ENCODE peak calls at places on chromosomes 7 and 10, in seven cellular contexts. T is H9, Q is fibroblast of mammary gland, F is IMR-90, Y is neural progenitor cell, Z is ascending aorta, I is tibial nerve. M is an unnamed sample.
A peak's percentile ranks its signal among the peaks of the same experiment; 100 is the strongest.

GRCh38 chr7:112707655-112708054 is 82.5 kb downstream of the TMEM168 start:
- DNase-seq in Z (no peak), T (no peak), I (no peak), Y (no peak), Q (no peak), F (no peak), M (no peak)

GRCh38 chr7:82443801-82444219 is 233 bp upstream of the CACNA2D1 start:
- DNase-seq in Z (peak; percentile 90), T (peak; percentile 84), I (peak; percentile 62), Q (peak; percentile 88), Y (peak; percentile 83), F (peak; percentile 91), M (no peak)

GRCh38 chr7:44085549-44085948 is 3.2 kb upstream of the POLM start:
- DNase-seq in F (no peak), Q (no peak), Y (no peak), Z (no peak), T (no peak), I (no peak), M (no peak)

GRCh38 chr7:74269757-74270277 is 15.6 kb upstream of the RFC2 start:
- DNase-seq in Y (peak; percentile 67), F (peak; percentile 74), Z (no peak), T (peak; percentile 90), Q (peak; percentile 67), I (peak; percentile 28), M (peak; percentile 45)

GRCh38 chr10:13550813-13551212 is 22.0 kb upstream of the BEND7 start:
- DNase-seq in F (no peak), Z (no peak), Q (no peak), T (no peak), Y (no peak), I (no peak), M (no peak)

GRCh38 chr7:31744294-31744874 is 57.4 kb downstream of the PPP1R17 start:
- DNase-seq in I (peak; percentile 80), F (peak; percentile 73), T (peak; percentile 55), Z (no peak), Y (peak; percentile 80), Q (peak; percentile 75), M (peak; percentile 17)

GRCh38 chr7:79610905-79611304 is 157.4 kb upstream of the MAGI2 start:
- DNase-seq in T (no peak), F (no peak), Q (no peak), Z (no peak), Y (peak; percentile 19), I (no peak), M (no peak)

GRCh38 chr7:81300779-81301178 is 381.9 kb upstream of the SEMA3C start:
- DNase-seq in Y (no peak), Q (no peak), F (no peak), I (no peak), Z (no peak), T (no peak), M (no peak)

GRCh38 chr7:40584667-40585433 is 450.0 kb downstream of the SUGCT start:
- DNase-seq in T (no peak), Q (peak; percentile 45), I (no peak), F (peak; percentile 80), Z (no peak), Y (no peak), M (no peak)

GRCh38 chr10:59324597-59324996 is 37.8 kb downstream of the FAM13C start:
- DNase-seq in Y (no peak), I (no peak), T (no peak), Q (no peak), Z (no peak), F (peak; percentile 6), M (no peak)

GRCh38 chr10:8048281-8049008 is 6.0 kb upstream of the GATA3 start:
- DNase-seq in Y (peak; percentile 28), I (no peak), Z (no peak), Q (no peak), F (no peak), T (no peak), M (no peak)

GRCh38 chr7:68958571-68958970 is 639.7 kb upstream of the AUTS2 start:
- DNase-seq in I (no peak), Q (no peak), T (no peak), F (no peak), Z (no peak), Y (no peak), M (no peak)

GRCh38 chr10:99461230-99461629 is 30.8 kb upstream of the GOT1 start:
- DNase-seq in Z (no peak), T (no peak), Y (no peak), F (peak; percentile 79), I (no peak), Q (peak; percentile 81), M (no peak)

GRCh38 chr7:132390705-132391104 is 185.6 kb downstream of the PLXNA4 start:
- DNase-seq in I (no peak), T (no peak), F (peak; percentile 12), Y (no peak), Q (peak; percentile 25), Z (no peak), M (no peak)

GRCh38 chr7:78563186-78563585 is 764.6 kb downstream of the PHTF2 start:
- DNase-seq in I (no peak), Q (no peak), Z (no peak), Y (no peak), F (no peak), T (peak; percentile 62), M (no peak)

GRCh38 chr7:27364344-27364758 is 121.7 kb downstream of the EVX1 start:
- DNase-seq in Y (no peak), T (no peak), I (peak; percentile 72), Q (peak; percentile 94), F (peak; percentile 69), Z (peak; percentile 67), M (no peak)

GRCh38 chr7:131692131-131692960 is 135.9 kb upstream of the PODXL start:
- DNase-seq in T (peak; percentile 88), F (peak; percentile 7), I (peak; percentile 42), Y (peak; percentile 87), Q (peak; percentile 35), Z (no peak), M (no peak)

GRCh38 chr10:35140727-35141126 is 14.1 kb downstream of the CREM start:
- DNase-seq in Z (no peak), T (no peak), Y (no peak), F (no peak), Q (no peak), I (no peak), M (no peak)

GRCh38 chr7:155418941-155419755 is 38.8 kb upstream of the EN2 start:
- DNase-seq in T (no peak), F (no peak), Q (no peak), I (no peak), Y (no peak), Z (no peak), M (no peak)

GRCh38 chr10:106908225-106908624 is 256.3 kb downstream of the SORCS1 start:
- DNase-seq in Q (no peak), Z (no peak), F (no peak), T (no peak), I (no peak), Y (no peak), M (no peak)

DNA sequence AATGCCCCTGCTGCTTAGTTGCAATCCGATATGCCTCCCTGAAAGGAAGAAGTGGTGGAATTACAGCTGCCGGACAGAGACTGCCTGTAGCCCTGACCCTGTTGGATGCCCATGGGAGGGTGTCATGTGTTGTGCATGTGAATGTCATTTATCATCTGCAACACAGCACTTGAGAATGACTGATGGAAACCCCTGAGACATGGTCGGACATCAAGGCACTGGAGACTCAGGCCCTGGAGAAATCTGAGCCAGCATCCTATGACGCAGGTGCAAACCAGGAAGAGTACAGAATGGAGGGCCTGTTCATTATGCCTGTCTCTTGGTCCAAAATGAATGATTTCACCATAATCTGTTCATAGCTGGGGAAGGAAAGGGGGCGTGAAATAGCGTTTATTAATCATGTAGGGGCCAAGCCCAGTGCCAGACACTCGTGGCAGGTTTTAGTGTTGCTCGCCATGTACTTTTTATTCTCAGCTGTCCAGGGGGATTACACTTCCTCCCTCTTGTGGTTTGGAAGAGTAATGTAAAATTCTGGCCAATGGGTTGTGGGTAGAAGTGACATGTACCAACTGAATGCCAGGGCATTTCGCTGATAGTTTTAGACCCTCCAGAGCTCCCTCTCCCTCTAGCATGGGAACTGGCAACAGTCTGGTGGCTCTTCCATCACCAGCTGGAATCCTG is 23.0 kb upstream of the LEP start:
- DNase-seq in T (no peak), F (no peak), Z (peak; percentile 25), Y (no peak), I (no peak), Q (peak; percentile 48), M (no peak)
- TF ChIP-seq CTCF in T (peak; percentile 56), F (peak; percentile 6), Z (no peak), Y (peak; percentile 44), I (no peak), Q (peak; percentile 19), M (no peak)

GRCh38 chr10:119241066-119241465 is 33.7 kb downstream of the GRK5 start:
- DNase-seq in I (no peak), Z (no peak), Q (no peak), T (no peak), Y (no peak), F (no peak), M (no peak)

GRCh38 chr10:119243967-119244366 is 36.6 kb downstream of the GRK5 start:
- DNase-seq in F (no peak), Y (no peak), T (no peak), I (no peak), Q (no peak), Z (no peak), M (no peak)

GRCh38 chr10:119243478-119243877 is 36.1 kb downstream of the GRK5 start:
- DNase-seq in I (no peak), Q (peak; percentile 31), Z (no peak), F (no peak), T (no peak), Y (peak; percentile 42), M (no peak)

GRCh38 chr10:119245272-119245671 is 37.9 kb downstream of the GRK5 start:
- DNase-seq in Z (no peak), Q (no peak), I (no peak), Y (no peak), T (no peak), F (no peak), M (no peak)

GRCh38 chr10:119242191-119242590 is 34.8 kb downstream of the GRK5 start:
- DNase-seq in F (no peak), Z (no peak), I (no peak), T (peak; percentile 35), Y (no peak), Q (no peak), M (no peak)
- TF ChIP-seq CTCF in F (no peak), Z (no peak), I (no peak), T (no peak), Y (no peak), Q (no peak), M (no peak)

GRCh38 chr10:91090761-91091529 is 129.5 kb upstream of the PCGF5 start:
- DNase-seq in T (no peak), Z (peak; percentile 9), I (no peak), F (no peak), Y (no peak), Q (peak; percentile 15), M (no peak)
- TF ChIP-seq CTCF in T (no peak), Z (no peak), I (no peak), F (peak; percentile 8), Y (no peak), Q (peak; percentile 33), M (no peak)

DNA sequence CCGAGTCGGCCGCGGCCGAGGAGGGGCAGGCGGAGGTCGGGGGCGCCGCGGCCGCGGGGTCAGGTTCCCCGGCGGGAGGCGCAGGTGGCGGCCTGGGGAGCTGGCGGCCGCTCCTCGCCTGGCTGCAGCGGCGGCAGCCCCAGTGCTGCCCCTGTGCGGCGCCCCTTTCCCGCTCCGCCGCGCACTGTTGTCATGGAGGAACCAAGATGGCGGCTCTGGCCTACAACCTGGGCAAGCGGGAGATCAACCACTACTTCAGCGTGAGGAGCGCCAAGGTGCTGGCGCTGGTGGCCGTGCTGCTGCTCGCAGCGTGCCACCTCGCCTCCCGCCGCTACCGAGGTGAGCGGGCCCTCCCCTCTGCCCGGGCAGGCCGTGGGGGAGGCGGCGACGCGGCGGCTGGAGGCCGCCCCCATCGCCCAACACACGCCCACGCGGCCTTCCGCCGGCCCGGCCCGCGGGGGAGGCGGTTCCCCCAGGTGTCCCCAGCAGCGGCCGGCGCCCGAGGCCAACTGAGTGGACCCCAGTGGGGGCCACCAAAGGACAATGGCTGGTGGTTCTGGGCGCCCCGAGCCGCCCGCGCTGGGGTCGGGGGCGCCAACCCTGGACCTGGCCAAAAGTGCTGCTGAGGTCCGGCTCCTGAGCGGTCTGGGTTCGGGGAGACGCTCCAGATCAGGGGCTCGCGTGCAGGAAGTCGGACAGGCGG is 421 bp downstream of the CASD1 start:
- DNase-seq in Q (peak; percentile 53), F (peak; percentile 53), Y (peak; percentile 91), Z (peak; percentile 74), T (peak; percentile 76), I (peak; percentile 53), M (peak; percentile 64)
- TF ChIP-seq CTCF in Q (no peak), F (peak; percentile 39), Y (peak; percentile 41), Z (peak; percentile 22), T (peak; percentile 27), I (peak; percentile 21), M (no peak)

M was measured in natural killer cell.